ENCODE peak calls at places on chromosomes 2 and 18, in ten cellular contexts. G is astrocyte of the cerebellum, I is dorsolateral prefrontal cortex, O is pancreas, V is ascending aorta, Q is right lobe of liver, W is HCT116, R is NB4, S is GM13977, X is adrenal gland. U is an unnamed sample.

GRCh38 chr2:88698027-88698413 is 6.5 kb downstream of the RPIA start:
- DNase-seq in S (no peak), V (no peak), G (no peak), Q (no peak), W (no peak), R (no peak), I (no peak), O (no peak), X (no peak), U (no peak)

GRCh38 chr2:205701509-205701908 is 19.2 kb downstream of the NRP2 start:
- DNase-seq in V (no peak), O (no peak), X (no peak), W (no peak), G (no peak), S (no peak), I (no peak), Q (no peak), R (no peak), U (no peak)

GRCh38 chr2:4753721-4754120 is 938.5 kb upstream of the SOX11 start:
- DNase-seq in G (no peak), S (no peak), V (no peak), I (no peak), Q (no peak), W (no peak), O (no peak), R (no peak), X (no peak), U (no peak)

GRCh38 chr2:119674711-119675500 is 4.1 kb upstream of the TMEM177 start:
- DNase-seq in I (no peak), Q (no peak), R (no peak), S (no peak), G (no peak), V (no peak), X (no peak), O (no peak), W (no peak), U (no peak)

GRCh38 chr2:239196474-239197021 is 204.3 kb downstream of the HDAC4 start:
- DNase-seq in I (peak), O (peak), G (no peak), Q (peak), R (no peak), V (no peak), W (no peak), X (peak), S (no peak), U (no peak)

GRCh38 chr2:47767880-47768609 is 14.9 kb upstream of the MSH6 start:
- DNase-seq in I (peak), O (peak), W (peak), G (no peak), S (peak), Q (peak), R (peak), V (no peak), X (peak), U (peak)

GRCh38 chr2:144320491-144320890 is 199.4 kb downstream of the ZEB2 start:
- DNase-seq in X (peak), O (no peak), W (no peak), R (peak), Q (no peak), S (no peak), G (no peak), V (no peak), I (no peak), U (no peak)

GRCh38 chr2:70703900-70704549 is 64.0 kb downstream of the ADD2 start:
- DNase-seq in R (no peak), W (no peak), X (no peak), G (no peak), I (peak), S (no peak), O (no peak), Q (no peak), V (no peak), U (no peak)

GRCh38 chr18:7598167-7599062 is 31.3 kb downstream of the PTPRM start:
- DNase-seq in R (no peak), W (no peak), O (no peak), V (no peak), Q (no peak), G (no peak), I (no peak), X (no peak), S (no peak), U (no peak)

GRCh38 chr2:221022554-221022953 is 549.5 kb downstream of the EPHA4 start:
- DNase-seq in S (no peak), V (no peak), Q (no peak), G (no peak), X (no peak), W (no peak), I (no peak), R (no peak), O (no peak), U (no peak)

GRCh38 chr2:221019668-221020067 is 552.4 kb downstream of the EPHA4 start:
- DNase-seq in I (no peak), O (no peak), R (no peak), Q (no peak), S (no peak), V (no peak), W (no peak), G (no peak), X (no peak), U (no peak)

GRCh38 chr2:221016551-221016950 is 555.6 kb downstream of the EPHA4 start:
- DNase-seq in R (no peak), X (no peak), V (no peak), W (no peak), S (no peak), Q (no peak), I (no peak), O (no peak), G (no peak), U (no peak)

GRCh38 chr2:221018262-221018661 is 553.8 kb downstream of the EPHA4 start:
- DNase-seq in I (no peak), Q (no peak), S (no peak), R (no peak), V (no peak), X (no peak), G (no peak), W (no peak), O (no peak), U (no peak)
- TF ChIP-seq CTCF in I (no peak), Q (no peak), S (no peak), R (no peak), V (no peak), X (no peak), G (no peak), W (peak), O (no peak), U (no peak)

GRCh38 chr18:57909620-57910019 is 106.5 kb upstream of the ATP8B1 start:
- DNase-seq in W (no peak), G (no peak), S (no peak), R (no peak), O (no peak), V (no peak), X (no peak), I (no peak), Q (no peak), U (no peak)

GRCh38 chr18:57910134-57910533 is 107.0 kb upstream of the ATP8B1 start:
- DNase-seq in O (no peak), I (no peak), S (no peak), R (no peak), W (no peak), Q (no peak), V (no peak), X (no peak), G (no peak), U (no peak)

GRCh38 chr18:57908092-57908491 is 105.0 kb upstream of the ATP8B1 start:
- DNase-seq in I (no peak), O (no peak), W (no peak), S (no peak), V (no peak), G (no peak), R (no peak), X (no peak), Q (no peak), U (no peak)

GRCh38 chr18:57913686-57914085 is 110.6 kb upstream of the ATP8B1 start:
- DNase-seq in V (no peak), S (no peak), R (no peak), O (no peak), W (no peak), G (no peak), Q (no peak), I (no peak), X (no peak), U (no peak)

DNA sequence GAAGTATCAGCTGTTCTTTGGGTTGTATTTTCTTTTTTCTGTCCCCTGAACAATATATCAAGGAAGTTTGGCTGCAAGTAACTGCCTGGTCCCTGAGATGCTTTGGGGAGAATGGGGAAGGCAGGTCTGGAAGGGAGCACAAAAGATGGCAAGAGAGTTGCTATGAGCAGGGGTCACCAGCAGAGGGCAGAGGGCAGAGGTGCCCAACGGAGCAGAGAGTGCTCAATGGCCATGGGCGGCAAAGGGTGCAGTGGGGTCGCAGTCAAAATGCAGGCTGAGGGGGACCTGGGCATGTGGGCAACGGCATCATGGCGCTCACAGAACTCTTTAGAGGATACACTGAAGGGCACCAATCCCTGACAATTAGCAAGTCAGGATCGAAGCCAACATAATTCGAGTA is 107.7 kb upstream of the ATP8B1 start:
- DNase-seq in Q (no peak), W (no peak), R (peak), V (no peak), O (no peak), X (no peak), G (no peak), I (no peak), S (peak), U (peak)
- TF ChIP-seq CTCF in Q (peak), W (peak), R (peak), V (no peak), O (no peak), X (no peak), G (peak), I (no peak), S (peak), U (peak)

GRCh38 chr2:28392297-28393114 is at the start of gene FOSL2:
- DNase-seq in V (peak), W (peak), R (peak), I (peak), O (peak), Q (peak), G (peak), S (peak), X (peak), U (peak)
- TF ChIP-seq CTCF in V (no peak), W (no peak), R (no peak), I (no peak), O (no peak), Q (no peak), G (no peak), S (no peak), X (no peak), U (no peak)

GRCh38 chr2:232328038-232328435 is 50.5 kb upstream of the ALPP start:
- DNase-seq in X (no peak), V (no peak), I (no peak), Q (no peak), S (no peak), G (no peak), R (no peak), W (no peak), O (peak), U (no peak)
- TF ChIP-seq CTCF in X (no peak), V (no peak), I (no peak), Q (no peak), S (peak), G (no peak), R (no peak), W (peak), O (no peak), U (no peak)

U was measured in GM20000.